ENCODE peak calls at places on chromosomes 6 and 20, in nine cellular contexts. J is K562, T is cardiac muscle cell, Q is mucosa of descending colon, I is tibial nerve, D is breast epithelium, R is stomach, M is left ventricle myocardium inferior, U is fibroblast of lung. Z is an unnamed sample.
A peak's percentile ranks its signal among the peaks of the same experiment; 100 is the strongest.

GRCh38 chr6:112781236-112781635 is 434.1 kb downstream of the RFPL4B start:
- DNase-seq in J (no peak), T (peak; percentile 25), Q (no peak), I (no peak), D (no peak), R (no peak), M (no peak), U (peak; percentile 51), Z (no peak)

GRCh38 chr6:138912308-138912707 is 75.7 kb downstream of the REPS1 start:
- DNase-seq in J (no peak), T (no peak), Q (no peak), I (no peak), D (no peak), R (no peak), M (no peak), U (no peak), Z (peak; percentile 6)

GRCh38 chr6:111565316-111566221 is 40.1 kb downstream of the TRAF3IP2 start:
- DNase-seq in J (peak; percentile 29), T (no peak), Q (no peak), I (no peak), D (no peak), R (no peak), M (no peak), U (no peak), Z (no peak)

GRCh38 chr6:5401845-5402738 is 140.8 kb downstream of the FARS2 start:
- DNase-seq in J (peak; percentile 49), T (peak; percentile 22), Q (no peak), I (no peak), D (no peak), R (no peak), M (no peak), U (no peak), Z (no peak)

GRCh38 chr20:45235995-45236394 is 14.8 kb downstream of the SEMG2 start:
- DNase-seq in J (peak; percentile 32), T (no peak), Q (peak; percentile 35), I (no peak), D (no peak), R (no peak), M (no peak), U (no peak), Z (no peak)

GRCh38 chr20:2109425-2110210 is 8.0 kb downstream of the STK35 start:
- DNase-seq in J (peak; percentile 55), T (peak; percentile 59), Q (peak; percentile 41), I (no peak), D (no peak), R (peak; percentile 56), M (peak; percentile 78), U (peak; percentile 21), Z (no peak)

GRCh38 chr6:34362909-34363713 is 29.4 kb downstream of the NUDT3 start:
- DNase-seq in J (no peak), T (peak; percentile 42), Q (no peak), I (no peak), D (no peak), R (no peak), M (no peak), U (no peak), Z (peak; percentile 18)

GRCh38 chr6:136169356-136169755 is 80.8 kb downstream of the MTFR2 start:
- DNase-seq in J (no peak), T (no peak), Q (no peak), I (no peak), D (no peak), R (no peak), M (no peak), U (no peak), Z (no peak)

GRCh38 chr6:5205035-5205469 is 55.7 kb downstream of the LYRM4 start:
- DNase-seq in J (no peak), T (no peak), Q (no peak), I (no peak), D (no peak), R (no peak), M (peak; percentile 22), U (no peak), Z (no peak)

GRCh38 chr6:41021832-41022231 is 17.2 kb downstream of the UNC5CL start:
- DNase-seq in J (peak; percentile 36), T (peak; percentile 25), Q (no peak), I (no peak), D (peak; percentile 30), R (no peak), M (peak; percentile 34), U (peak; percentile 74), Z (no peak)

GRCh38 chr20:4406627-4407026 is 315.1 kb upstream of the PRND start:
- DNase-seq in J (peak; percentile 44), T (no peak), Q (no peak), I (no peak), D (no peak), R (no peak), M (no peak), U (peak; percentile 95), Z (no peak)

GRCh38 chr20:33251496-33251895 is 15.7 kb downstream of the BPIFA1 start:
- DNase-seq in J (no peak), T (no peak), Q (no peak), I (no peak), D (no peak), R (no peak), M (no peak), U (no peak), Z (no peak)

GRCh38 chr6:83044211-83044768 is 21.4 kb downstream of the UBE3D start:
- DNase-seq in J (no peak), T (no peak), Q (no peak), I (no peak), D (no peak), R (no peak), M (no peak), U (no peak), Z (no peak)

GRCh38 chr20:36832791-36833190 is 43.1 kb upstream of the TLDC2 start:
- DNase-seq in J (no peak), T (no peak), Q (no peak), I (no peak), D (no peak), R (no peak), M (no peak), U (no peak), Z (no peak)

GRCh38 chr20:36835453-36836198 is 40.3 kb upstream of the TLDC2 start:
- DNase-seq in J (peak; percentile 96), T (peak; percentile 95), Q (peak; percentile 94), I (peak; percentile 88), D (peak; percentile 90), R (peak; percentile 92), M (peak; percentile 94), U (peak; percentile 95), Z (peak; percentile 88)

GRCh38 chr20:36833275-36834020 is 42.5 kb upstream of the TLDC2 start:
- DNase-seq in J (no peak), T (no peak), Q (peak; percentile 56), I (no peak), D (no peak), R (no peak), M (no peak), U (no peak), Z (no peak)

GRCh38 chr20:36836591-36837329 is 39.2 kb upstream of the TLDC2 start:
- DNase-seq in J (peak; percentile 89), T (peak; percentile 65), Q (peak; percentile 81), I (no peak), D (no peak), R (peak; percentile 62), M (no peak), U (no peak), Z (peak; percentile 60)

DNA sequence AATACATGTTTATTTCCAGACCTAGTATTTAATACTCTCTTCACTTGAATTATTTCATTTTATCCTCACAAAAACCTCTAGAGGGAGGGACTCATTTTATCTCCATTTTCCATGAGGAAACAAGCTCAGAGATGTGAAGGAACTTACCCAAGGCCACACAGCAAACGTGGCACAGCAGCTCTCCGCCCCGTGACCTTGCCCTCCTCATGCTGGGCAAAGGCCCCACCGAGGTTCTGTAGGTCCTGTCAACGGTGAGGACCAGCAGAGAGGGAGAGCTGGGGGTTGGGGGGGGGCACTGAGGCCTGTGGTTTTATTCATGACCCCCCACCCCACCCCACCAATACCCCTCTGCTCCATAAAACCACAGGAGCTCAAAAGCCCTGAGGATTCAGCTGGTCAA is 40.9 kb upstream of the TLDC2 start:
- DNase-seq in J (no peak), T (no peak), Q (no peak), I (no peak), D (no peak), R (no peak), M (no peak), U (no peak), Z (no peak)
- H3K4me3 ChIP-seq in J (no peak overlapping the region), T (no peak overlapping the region), Q (no peak overlapping the region), I (no peak overlapping the region), D (peak overlapping the region; percentile 51), R (no peak overlapping the region), M (peak overlapping the region; percentile 48), U (peak overlapping the region; percentile 10), Z (peak overlapping the region; percentile 28)

DNA sequence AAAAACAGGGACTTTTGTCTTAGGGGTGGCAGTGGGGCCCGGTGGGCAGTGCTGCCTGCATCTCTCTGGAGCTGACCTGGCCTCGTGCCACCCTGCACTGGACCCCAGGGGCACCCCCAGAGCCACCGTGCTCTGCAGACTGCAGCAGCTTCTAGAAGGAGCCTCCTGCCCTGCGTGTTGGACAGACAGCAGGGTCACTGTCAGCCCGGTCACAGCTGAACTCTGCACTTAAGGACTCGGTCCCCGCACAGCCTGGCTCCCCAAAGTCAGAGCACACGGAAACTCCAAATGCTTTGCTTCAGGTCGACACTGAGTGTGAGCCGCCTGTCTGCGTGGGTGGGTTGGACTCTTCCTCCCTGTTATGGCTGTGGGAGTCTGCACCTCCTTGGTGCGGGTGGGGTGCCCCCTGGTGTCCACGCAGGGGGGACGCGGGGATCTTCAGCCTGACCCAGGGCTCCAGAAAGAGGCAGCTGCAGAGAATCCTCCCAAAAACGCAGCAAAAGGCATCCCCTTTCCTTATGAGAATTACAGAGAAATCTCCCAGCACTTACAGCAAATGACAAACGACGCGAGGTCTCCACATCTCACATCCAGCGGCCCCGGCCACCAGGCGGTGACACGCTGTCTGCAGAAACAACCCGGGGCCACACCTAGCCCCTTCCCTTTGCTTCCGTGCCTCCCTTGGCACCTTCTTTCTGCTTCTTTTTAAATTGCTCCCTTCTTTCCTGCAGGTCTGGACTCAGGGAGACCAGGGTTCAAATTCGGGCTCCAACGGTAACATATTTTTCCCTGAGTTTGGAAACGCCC is 36.3 kb upstream of the DACT2 start:
- DNase-seq in J (peak; percentile 68), T (peak; percentile 67), Q (peak; percentile 81), I (no peak), D (peak; percentile 41), R (peak; percentile 64), M (peak; percentile 56), U (no peak), Z (no peak)
- TF ChIP-seq CTCF in J (peak; percentile 78), T (peak; percentile 90), Q (peak; percentile 58), I (peak; percentile 72), D (peak; percentile 32), R (peak; percentile 8), M (peak; percentile 76), U (no peak), Z (no peak)

DNA sequence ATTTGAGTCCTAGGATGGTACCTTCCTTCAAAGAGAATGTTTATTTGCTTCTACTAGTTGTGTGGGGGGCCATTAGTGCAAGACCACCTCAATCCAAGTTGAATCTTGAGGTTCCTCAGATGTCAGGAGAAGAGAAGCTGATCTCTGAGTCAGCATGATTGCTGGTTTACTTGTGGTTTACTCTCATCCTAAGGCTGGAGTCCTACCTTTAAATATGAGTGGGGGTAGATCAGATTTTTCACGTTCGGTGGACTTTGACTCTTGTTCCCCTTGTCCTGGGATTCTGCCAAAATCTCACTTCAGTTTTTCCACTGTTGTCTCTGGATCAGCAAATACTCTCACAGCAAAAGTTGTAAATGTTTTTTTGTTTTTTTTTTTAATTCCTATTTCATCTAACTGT is 84.6 kb upstream of the F13A1 start:
- DNase-seq in J (no peak), T (no peak), Q (no peak), I (no peak), D (no peak), R (no peak), M (no peak), U (no peak), Z (no peak)
- H3K36me3 ChIP-seq in J (no peaks in the 10 kb centered on the region), T (no peaks in the 10 kb centered on the region), Q (no peaks in the 10 kb centered on the region), I (no peaks in the 10 kb centered on the region), D (no peaks in the 10 kb centered on the region), R (no peaks in the 10 kb centered on the region), M (no peaks in the 10 kb centered on the region), U (no peaks in the 10 kb centered on the region), Z (no peaks in the 10 kb centered on the region)

GRCh38 chr20:23046431-23046830 is 3.0 kb downstream of the THBD start:
- DNase-seq in J (no peak), T (no peak), Q (no peak), I (no peak), D (no peak), R (no peak), M (no peak), U (no peak), Z (no peak)
- H3K4me3 ChIP-seq in J (no peak overlapping the region), T (no peak overlapping the region), Q (no peak overlapping the region), I (no peak overlapping the region), D (peak overlapping the region; percentile 83), R (peak overlapping the region; percentile 53), M (peak overlapping the region; percentile 80), U (no peak overlapping the region), Z (no peak overlapping the region)